ENCODE peak calls at places on chromosomes 4 and X, in six cellular contexts. One of them, this sample, is unnamed.

GRCh38 chr4:20591571-20592455 is 108.4 kb upstream of the PACRGL start:
- DNase-seq in fibroblast of pulmonary artery: no peak
- DNase-seq in epithelial cell of esophagus: no peak
- DNase-seq in HFF-Myc: no peak
- DNase-seq in upper lobe of right lung: no peak
- DNase-seq in AG04449: no peak
- DNase-seq in this sample: no peak

GRCh38 chrX:108018659-108019381 is 26.0 kb upstream of the VSIG1 start:
- DNase-seq in HFF-Myc: no peak
- DNase-seq in AG04449: no peak
- DNase-seq in upper lobe of right lung: no peak
- DNase-seq in fibroblast of pulmonary artery: no peak
- DNase-seq in epithelial cell of esophagus: peak
- DNase-seq in this sample: no peak

GRCh38 chr4:6002926-6003325 is 15.3 kb downstream of the C4orf50 start:
- DNase-seq in epithelial cell of esophagus: no peak
- DNase-seq in HFF-Myc: no peak
- DNase-seq in AG04449: no peak
- DNase-seq in fibroblast of pulmonary artery: no peak
- DNase-seq in upper lobe of right lung: peak
- DNase-seq in this sample: no peak

GRCh38 chr4:80184053-80184790 is 13.1 kb upstream of the PRDM8 start:
- DNase-seq in HFF-Myc: no peak
- DNase-seq in AG04449: no peak
- DNase-seq in fibroblast of pulmonary artery: peak
- DNase-seq in upper lobe of right lung: peak
- DNase-seq in epithelial cell of esophagus: peak
- DNase-seq in this sample: peak

GRCh38 chrX:39196192-39197102 is 395.2 kb downstream of the MID1IP1 start:
- DNase-seq in HFF-Myc: peak
- DNase-seq in upper lobe of right lung: no peak
- DNase-seq in fibroblast of pulmonary artery: no peak
- DNase-seq in AG04449: no peak
- DNase-seq in epithelial cell of esophagus: peak
- DNase-seq in this sample: no peak

GRCh38 chr4:123007679-123008078 is 85.3 kb upstream of the NUDT6 start:
- DNase-seq in upper lobe of right lung: no peak
- DNase-seq in epithelial cell of esophagus: no peak
- DNase-seq in HFF-Myc: no peak
- DNase-seq in AG04449: no peak
- DNase-seq in fibroblast of pulmonary artery: no peak
- DNase-seq in this sample: no peak

GRCh38 chr4:130722370-130722769 is 1626.4 kb downstream of the C4orf33 start:
- DNase-seq in HFF-Myc: no peak
- DNase-seq in AG04449: no peak
- DNase-seq in epithelial cell of esophagus: peak
- DNase-seq in fibroblast of pulmonary artery: no peak
- DNase-seq in upper lobe of right lung: no peak
- DNase-seq in this sample: no peak

GRCh38 chr4:7167706-7168105 is 24.6 kb upstream of the SORCS2 start:
- DNase-seq in upper lobe of right lung: no peak
- DNase-seq in HFF-Myc: no peak
- DNase-seq in AG04449: no peak
- DNase-seq in epithelial cell of esophagus: no peak
- DNase-seq in fibroblast of pulmonary artery: no peak
- DNase-seq in this sample: peak

GRCh38 chr4:40550900-40551546 is 78.6 kb downstream of the RBM47 start:
- DNase-seq in upper lobe of right lung: no peak
- DNase-seq in HFF-Myc: no peak
- DNase-seq in fibroblast of pulmonary artery: peak
- DNase-seq in epithelial cell of esophagus: peak
- DNase-seq in AG04449: no peak
- DNase-seq in this sample: no peak

GRCh38 chr4:27702710-27703431 is 842.2 kb downstream of the STIM2 start:
- DNase-seq in HFF-Myc: no peak
- DNase-seq in epithelial cell of esophagus: peak
- DNase-seq in upper lobe of right lung: no peak
- DNase-seq in fibroblast of pulmonary artery: no peak
- DNase-seq in AG04449: no peak
- DNase-seq in this sample: no peak

GRCh38 chrX:7083468-7084396 is 63.8 kb upstream of the STS start:
- DNase-seq in fibroblast of pulmonary artery: peak
- DNase-seq in upper lobe of right lung: no peak
- DNase-seq in AG04449: peak
- DNase-seq in HFF-Myc: peak
- DNase-seq in epithelial cell of esophagus: peak
- DNase-seq in this sample: no peak

GRCh38 chrX:1137531-1137930 is 74.9 kb downstream of the CRLF2 start:
- DNase-seq in fibroblast of pulmonary artery: no peak
- DNase-seq in AG04449: no peak
- DNase-seq in upper lobe of right lung: no peak
- DNase-seq in HFF-Myc: no peak
- DNase-seq in epithelial cell of esophagus: no peak
- DNase-seq in this sample: peak

GRCh38 chrX:102950908-102951866 is 14.1 kb downstream of the RAB40AL start:
- DNase-seq in upper lobe of right lung: no peak
- DNase-seq in fibroblast of pulmonary artery: peak
- DNase-seq in epithelial cell of esophagus: peak
- DNase-seq in AG04449: no peak
- DNase-seq in HFF-Myc: peak
- DNase-seq in this sample: peak

GRCh38 chr4:4574792-4575191 is 32.9 kb upstream of the STX18 start:
- DNase-seq in epithelial cell of esophagus: peak
- DNase-seq in upper lobe of right lung: peak
- DNase-seq in fibroblast of pulmonary artery: peak
- DNase-seq in HFF-Myc: peak
- DNase-seq in AG04449: peak
- DNase-seq in this sample: no peak

GRCh38 chr4:10020871-10021676 is at the start of gene SLC2A9:
- DNase-seq in HFF-Myc: no peak
- DNase-seq in fibroblast of pulmonary artery: peak
- DNase-seq in AG04449: no peak
- DNase-seq in epithelial cell of esophagus: peak
- DNase-seq in upper lobe of right lung: no peak
- DNase-seq in this sample: peak

GRCh38 chrX:9316096-9316495 is 148.8 kb upstream of the TBL1X start:
- DNase-seq in epithelial cell of esophagus: no peak
- DNase-seq in AG04449: no peak
- DNase-seq in upper lobe of right lung: no peak
- DNase-seq in HFF-Myc: no peak
- DNase-seq in fibroblast of pulmonary artery: no peak
- DNase-seq in this sample: no peak

GRCh38 chrX:25523574-25523973 is 507.8 kb upstream of the ARX start:
- DNase-seq in AG04449: no peak
- DNase-seq in fibroblast of pulmonary artery: peak
- DNase-seq in HFF-Myc: no peak
- DNase-seq in upper lobe of right lung: no peak
- DNase-seq in epithelial cell of esophagus: peak
- DNase-seq in this sample: no peak

GRCh38 chr4:2898001-2898400 is 54.4 kb downstream of the ADD1 start:
- DNase-seq in fibroblast of pulmonary artery: peak
- DNase-seq in AG04449: no peak
- DNase-seq in HFF-Myc: no peak
- DNase-seq in upper lobe of right lung: no peak
- DNase-seq in epithelial cell of esophagus: peak
- DNase-seq in this sample: no peak

GRCh38 chrX:1491851-1492349 is 39.2 kb upstream of the ASMTL start:
- DNase-seq in AG04449: no peak
- DNase-seq in upper lobe of right lung: peak
- DNase-seq in fibroblast of pulmonary artery: peak
- DNase-seq in HFF-Myc: no peak
- DNase-seq in epithelial cell of esophagus: peak
- DNase-seq in this sample: no peak

GRCh38 chr4:24912252-24913098 is at the start of gene CCDC149:
- DNase-seq in upper lobe of right lung: peak
- DNase-seq in HFF-Myc: no peak
- DNase-seq in fibroblast of pulmonary artery: peak
- DNase-seq in epithelial cell of esophagus: peak
- DNase-seq in AG04449: no peak
- DNase-seq in this sample: peak

GRCh38 chrX:147917700-147918694 is 6.3 kb downstream of the FMR1 start:
- DNase-seq in HFF-Myc: no peak
- DNase-seq in fibroblast of pulmonary artery: peak
- DNase-seq in upper lobe of right lung: no peak
- DNase-seq in epithelial cell of esophagus: no peak
- DNase-seq in AG04449: no peak
- DNase-seq in this sample: no peak

GRCh38 chrX:7088968-7089615 is 58.4 kb upstream of the STS start:
- DNase-seq in HFF-Myc: no peak
- DNase-seq in upper lobe of right lung: no peak
- DNase-seq in AG04449: no peak
- DNase-seq in fibroblast of pulmonary artery: no peak
- DNase-seq in epithelial cell of esophagus: no peak
- DNase-seq in this sample: no peak

GRCh38 chr4:11805837-11806236 is 377.1 kb upstream of the HS3ST1 start:
- DNase-seq in HFF-Myc: no peak
- DNase-seq in fibroblast of pulmonary artery: peak
- DNase-seq in epithelial cell of esophagus: peak
- DNase-seq in upper lobe of right lung: no peak
- DNase-seq in AG04449: no peak
- DNase-seq in this sample: no peak

GRCh38 chrX:12961191-12961718 is 13.7 kb upstream of the TMSB4X start:
- DNase-seq in HFF-Myc: no peak
- DNase-seq in AG04449: no peak
- DNase-seq in epithelial cell of esophagus: peak
- DNase-seq in upper lobe of right lung: no peak
- DNase-seq in fibroblast of pulmonary artery: no peak
- DNase-seq in this sample: no peak

GRCh38 chr4:152665691-152666410 is 13.9 kb downstream of the TMEM154 start:
- DNase-seq in epithelial cell of esophagus: no peak
- DNase-seq in upper lobe of right lung: no peak
- DNase-seq in HFF-Myc: no peak
- DNase-seq in AG04449: no peak
- DNase-seq in fibroblast of pulmonary artery: no peak
- DNase-seq in this sample: no peak

GRCh38 chr4:33386761-33387160 is 2666.6 kb downstream of the PCDH7 start:
- DNase-seq in AG04449: no peak
- DNase-seq in HFF-Myc: no peak
- DNase-seq in upper lobe of right lung: no peak
- DNase-seq in fibroblast of pulmonary artery: peak
- DNase-seq in epithelial cell of esophagus: peak
- DNase-seq in this sample: no peak
- TF ChIP-seq CTCF in AG04449: no peak
- TF ChIP-seq CTCF in HFF-Myc: no peak
- TF ChIP-seq CTCF in upper lobe of right lung: no peak
- TF ChIP-seq CTCF in fibroblast of pulmonary artery: peak
- TF ChIP-seq CTCF in epithelial cell of esophagus: peak
- TF ChIP-seq CTCF in this sample: no peak

GRCh38 chr4:604131-604530 is 21.2 kb upstream of the PDE6B start:
- DNase-seq in upper lobe of right lung: no peak
- DNase-seq in fibroblast of pulmonary artery: no peak
- DNase-seq in AG04449: no peak
- DNase-seq in epithelial cell of esophagus: no peak
- DNase-seq in HFF-Myc: no peak
- DNase-seq in this sample: no peak

GRCh38 chr4:601612-602558 is 23.5 kb upstream of the PDE6B start:
- DNase-seq in AG04449: no peak
- DNase-seq in upper lobe of right lung: no peak
- DNase-seq in HFF-Myc: no peak
- DNase-seq in fibroblast of pulmonary artery: no peak
- DNase-seq in epithelial cell of esophagus: no peak
- DNase-seq in this sample: no peak

GRCh38 chr4:600166-600565 is 24.1 kb upstream of the TMEM271 start:
- DNase-seq in upper lobe of right lung: no peak
- DNase-seq in HFF-Myc: no peak
- DNase-seq in fibroblast of pulmonary artery: no peak
- DNase-seq in AG04449: no peak
- DNase-seq in epithelial cell of esophagus: no peak
- DNase-seq in this sample: no peak

GRCh38 chr4:600850-601515 is 24.4 kb upstream of the PDE6B start:
- DNase-seq in fibroblast of pulmonary artery: no peak
- DNase-seq in AG04449: no peak
- DNase-seq in upper lobe of right lung: no peak
- DNase-seq in HFF-Myc: no peak
- DNase-seq in epithelial cell of esophagus: no peak
- DNase-seq in this sample: no peak

GRCh38 chr4:602559-602942 is 22.8 kb upstream of the PDE6B start:
- DNase-seq in AG04449: no peak
- DNase-seq in HFF-Myc: no peak
- DNase-seq in upper lobe of right lung: peak
- DNase-seq in fibroblast of pulmonary artery: peak
- DNase-seq in epithelial cell of esophagus: peak
- DNase-seq in this sample: no peak
- TF ChIP-seq CTCF in AG04449: no peak
- TF ChIP-seq CTCF in HFF-Myc: peak
- TF ChIP-seq CTCF in upper lobe of right lung: peak
- TF ChIP-seq CTCF in fibroblast of pulmonary artery: peak
- TF ChIP-seq CTCF in epithelial cell of esophagus: peak
- TF ChIP-seq CTCF in this sample: peak

GRCh38 chr4:87270144-87270543 is 49.7 kb upstream of the KLHL8 start:
- DNase-seq in upper lobe of right lung: no peak
- DNase-seq in fibroblast of pulmonary artery: peak
- DNase-seq in HFF-Myc: peak
- DNase-seq in epithelial cell of esophagus: peak
- DNase-seq in AG04449: peak
- DNase-seq in this sample: no peak
- TF ChIP-seq CTCF in upper lobe of right lung: peak
- TF ChIP-seq CTCF in fibroblast of pulmonary artery: peak
- TF ChIP-seq CTCF in HFF-Myc: peak
- TF ChIP-seq CTCF in epithelial cell of esophagus: peak
- TF ChIP-seq CTCF in AG04449: peak
- TF ChIP-seq CTCF in this sample: peak

GRCh38 chrX:17160971-17161370 is 214.0 kb upstream of the NHS start:
- DNase-seq in AG04449: no peak
- DNase-seq in epithelial cell of esophagus: peak
- DNase-seq in fibroblast of pulmonary artery: no peak
- DNase-seq in HFF-Myc: no peak
- DNase-seq in upper lobe of right lung: no peak
- DNase-seq in this sample: no peak
- TF ChIP-seq CTCF in AG04449: no peak
- TF ChIP-seq CTCF in epithelial cell of esophagus: peak
- TF ChIP-seq CTCF in fibroblast of pulmonary artery: no peak
- TF ChIP-seq CTCF in HFF-Myc: no peak
- TF ChIP-seq CTCF in upper lobe of right lung: no peak
- TF ChIP-seq CTCF in this sample: no peak

GRCh38 chrX:123173833-123174232 is 10.2 kb upstream of the GRIA3 start:
- DNase-seq in upper lobe of right lung: no peak
- DNase-seq in HFF-Myc: no peak
- DNase-seq in epithelial cell of esophagus: peak
- DNase-seq in AG04449: no peak
- DNase-seq in fibroblast of pulmonary artery: no peak
- DNase-seq in this sample: no peak
- TF ChIP-seq CTCF in upper lobe of right lung: no peak
- TF ChIP-seq CTCF in HFF-Myc: no peak
- TF ChIP-seq CTCF in epithelial cell of esophagus: no peak
- TF ChIP-seq CTCF in AG04449: no peak
- TF ChIP-seq CTCF in fibroblast of pulmonary artery: peak
- TF ChIP-seq CTCF in this sample: no peak

DNA sequence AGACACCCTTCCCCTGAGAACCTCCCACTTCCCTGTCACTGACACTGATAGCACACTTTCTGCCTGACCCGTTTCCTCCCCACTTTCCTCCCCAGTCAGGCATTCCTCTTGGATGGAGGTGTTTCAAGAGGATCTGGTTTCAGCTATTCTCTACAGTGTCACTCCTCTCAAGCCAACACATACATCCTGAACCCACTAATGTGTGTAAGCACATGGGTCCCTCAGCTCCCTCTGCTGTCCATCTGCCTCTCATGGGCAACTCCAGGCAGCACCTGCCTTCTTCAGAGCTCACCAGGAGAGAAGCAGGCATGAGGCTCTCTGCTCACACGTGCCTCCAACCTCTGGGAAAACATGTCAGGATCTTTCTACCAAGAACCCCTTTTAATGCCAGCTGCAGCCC is 207.6 kb downstream of the NAF1 start:
- DNase-seq in AG04449: no peak
- DNase-seq in upper lobe of right lung: no peak
- DNase-seq in HFF-Myc: no peak
- DNase-seq in epithelial cell of esophagus: peak
- DNase-seq in fibroblast of pulmonary artery: no peak
- DNase-seq in this sample: no peak
- TF ChIP-seq CTCF in AG04449: no peak
- TF ChIP-seq CTCF in upper lobe of right lung: no peak
- TF ChIP-seq CTCF in HFF-Myc: no peak
- TF ChIP-seq CTCF in epithelial cell of esophagus: no peak
- TF ChIP-seq CTCF in fibroblast of pulmonary artery: no peak
- TF ChIP-seq CTCF in this sample: peak